ENCODE peak calls at places on chromosomes 5 and 9, in eight cellular contexts. One of them, this sample, is unnamed.

GRCh38 chr9:94149696-94150095 is 65.4 kb downstream of the PTPDC1 start:
- DNase-seq in endothelial cell of umbilical vein: no peak
- DNase-seq in heart left ventricle: no peak
- DNase-seq in GM06990: no peak
- DNase-seq in GM23338: no peak
- DNase-seq in naive thymus-derived CD4-positive, alpha-beta T cell: no peak
- DNase-seq in HepG2: no peak
- DNase-seq in suprapubic skin: no peak
- DNase-seq in this sample: no peak

GRCh38 chr9:73807956-73808355 is 656.3 kb downstream of the ANXA1 start:
- DNase-seq in endothelial cell of umbilical vein: no peak
- DNase-seq in naive thymus-derived CD4-positive, alpha-beta T cell: no peak
- DNase-seq in heart left ventricle: no peak
- DNase-seq in HepG2: no peak
- DNase-seq in GM23338: no peak
- DNase-seq in GM06990: no peak
- DNase-seq in suprapubic skin: no peak
- DNase-seq in this sample: no peak

GRCh38 chr5:161230222-161230621 is 316.3 kb downstream of the GABRB2 start:
- DNase-seq in heart left ventricle: no peak
- DNase-seq in suprapubic skin: no peak
- DNase-seq in naive thymus-derived CD4-positive, alpha-beta T cell: no peak
- DNase-seq in GM06990: no peak
- DNase-seq in GM23338: peak
- DNase-seq in HepG2: no peak
- DNase-seq in endothelial cell of umbilical vein: no peak
- DNase-seq in this sample: no peak

GRCh38 chr9:136847065-136847826 is 2.0 kb upstream of the PHPT1 start:
- DNase-seq in heart left ventricle: peak
- DNase-seq in endothelial cell of umbilical vein: peak
- DNase-seq in GM23338: peak
- DNase-seq in suprapubic skin: peak
- DNase-seq in HepG2: peak
- DNase-seq in naive thymus-derived CD4-positive, alpha-beta T cell: no peak
- DNase-seq in GM06990: no peak
- DNase-seq in this sample: no peak

GRCh38 chr5:177446184-177447065 is at the start of gene PRR7:
- DNase-seq in GM06990: peak
- DNase-seq in naive thymus-derived CD4-positive, alpha-beta T cell: peak
- DNase-seq in suprapubic skin: peak
- DNase-seq in heart left ventricle: peak
- DNase-seq in HepG2: no peak
- DNase-seq in endothelial cell of umbilical vein: peak
- DNase-seq in GM23338: peak
- DNase-seq in this sample: no peak

GRCh38 chr5:83972236-83972635 is 251.6 kb upstream of the HAPLN1 start:
- DNase-seq in GM23338: no peak
- DNase-seq in GM06990: no peak
- DNase-seq in suprapubic skin: no peak
- DNase-seq in HepG2: no peak
- DNase-seq in endothelial cell of umbilical vein: peak
- DNase-seq in naive thymus-derived CD4-positive, alpha-beta T cell: no peak
- DNase-seq in heart left ventricle: no peak
- DNase-seq in this sample: no peak

GRCh38 chr9:33157960-33158359 is 9.2 kb downstream of the B4GALT1 start:
- DNase-seq in GM06990: no peak
- DNase-seq in heart left ventricle: no peak
- DNase-seq in HepG2: no peak
- DNase-seq in GM23338: peak
- DNase-seq in naive thymus-derived CD4-positive, alpha-beta T cell: no peak
- DNase-seq in suprapubic skin: no peak
- DNase-seq in endothelial cell of umbilical vein: no peak
- DNase-seq in this sample: no peak

GRCh38 chr5:35656721-35657120 is 39.1 kb downstream of the SPEF2 start:
- DNase-seq in endothelial cell of umbilical vein: no peak
- DNase-seq in heart left ventricle: no peak
- DNase-seq in HepG2: no peak
- DNase-seq in GM23338: peak
- DNase-seq in suprapubic skin: no peak
- DNase-seq in GM06990: no peak
- DNase-seq in naive thymus-derived CD4-positive, alpha-beta T cell: no peak
- DNase-seq in this sample: no peak

GRCh38 chr9:36818242-36818938 is 215.7 kb downstream of the PAX5 start:
- DNase-seq in naive thymus-derived CD4-positive, alpha-beta T cell: no peak
- DNase-seq in HepG2: no peak
- DNase-seq in suprapubic skin: no peak
- DNase-seq in GM06990: no peak
- DNase-seq in GM23338: peak
- DNase-seq in heart left ventricle: no peak
- DNase-seq in endothelial cell of umbilical vein: no peak
- DNase-seq in this sample: no peak

GRCh38 chr9:136857166-136857565 is 5.0 kb downstream of the MAMDC4 start:
- DNase-seq in endothelial cell of umbilical vein: no peak
- DNase-seq in suprapubic skin: no peak
- DNase-seq in GM06990: peak
- DNase-seq in naive thymus-derived CD4-positive, alpha-beta T cell: no peak
- DNase-seq in heart left ventricle: peak
- DNase-seq in HepG2: no peak
- DNase-seq in GM23338: no peak
- DNase-seq in this sample: no peak

GRCh38 chr5:53257806-53258373 is 148.3 kb upstream of the MOCS2 start:
- DNase-seq in suprapubic skin: no peak
- DNase-seq in heart left ventricle: no peak
- DNase-seq in GM06990: no peak
- DNase-seq in endothelial cell of umbilical vein: no peak
- DNase-seq in HepG2: no peak
- DNase-seq in naive thymus-derived CD4-positive, alpha-beta T cell: no peak
- DNase-seq in GM23338: no peak
- DNase-seq in this sample: no peak

GRCh38 chr5:75701856-75702255 is 15.4 kb downstream of the POC5 start:
- DNase-seq in endothelial cell of umbilical vein: no peak
- DNase-seq in HepG2: no peak
- DNase-seq in naive thymus-derived CD4-positive, alpha-beta T cell: no peak
- DNase-seq in GM23338: no peak
- DNase-seq in heart left ventricle: no peak
- DNase-seq in GM06990: no peak
- DNase-seq in suprapubic skin: no peak
- DNase-seq in this sample: no peak
- H3K4me3 ChIP-seq in endothelial cell of umbilical vein: no peak
- H3K4me3 ChIP-seq in HepG2: no peak
- H3K4me3 ChIP-seq in naive thymus-derived CD4-positive, alpha-beta T cell: no peak
- H3K4me3 ChIP-seq in GM23338: no peak
- H3K4me3 ChIP-seq in heart left ventricle: no peak
- H3K4me3 ChIP-seq in GM06990: no peak
- H3K4me3 ChIP-seq in suprapubic skin: no peak
- H3K4me3 ChIP-seq in this sample: no peak

DNA sequence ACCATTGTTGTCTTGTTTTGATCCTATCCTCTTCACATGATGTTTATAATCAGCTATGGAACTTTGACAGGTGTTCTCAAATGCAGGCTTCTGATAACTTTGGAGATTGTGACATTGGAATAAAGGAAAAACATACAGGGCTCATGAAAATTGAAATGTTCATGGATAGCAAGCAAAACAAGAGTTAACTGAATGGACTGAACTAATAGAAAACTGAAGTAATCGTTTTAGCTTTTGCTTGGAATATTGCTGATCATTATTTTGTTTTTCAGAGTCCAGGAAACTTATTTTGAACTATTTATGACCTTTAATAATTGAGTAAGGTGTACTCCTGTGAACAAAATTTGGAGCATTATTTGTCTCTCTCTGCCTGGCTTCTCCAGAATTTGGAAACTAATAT is 436.7 kb upstream of the CDH9 start:
- DNase-seq in heart left ventricle: no peak
- DNase-seq in suprapubic skin: no peak
- DNase-seq in GM06990: no peak
- DNase-seq in naive thymus-derived CD4-positive, alpha-beta T cell: no peak
- DNase-seq in GM23338: no peak
- DNase-seq in endothelial cell of umbilical vein: no peak
- DNase-seq in HepG2: no peak
- DNase-seq in this sample: no peak
- H3K4me3 ChIP-seq in heart left ventricle: no peak
- H3K4me3 ChIP-seq in suprapubic skin: no peak
- H3K4me3 ChIP-seq in GM06990: peak
- H3K4me3 ChIP-seq in naive thymus-derived CD4-positive, alpha-beta T cell: no peak
- H3K4me3 ChIP-seq in GM23338: peak
- H3K4me3 ChIP-seq in endothelial cell of umbilical vein: no peak
- H3K4me3 ChIP-seq in HepG2: peak
- H3K4me3 ChIP-seq in this sample: no peak

GRCh38 chr5:73451218-73452130 is 2.9 kb upstream of the FOXD1 start:
- DNase-seq in HepG2: no peak
- DNase-seq in GM23338: peak
- DNase-seq in GM06990: peak
- DNase-seq in naive thymus-derived CD4-positive, alpha-beta T cell: peak
- DNase-seq in endothelial cell of umbilical vein: peak
- DNase-seq in suprapubic skin: peak
- DNase-seq in heart left ventricle: peak
- DNase-seq in this sample: no peak
- H3K4me3 ChIP-seq in HepG2: peak
- H3K4me3 ChIP-seq in GM23338: peak
- H3K4me3 ChIP-seq in GM06990: no peak
- H3K4me3 ChIP-seq in naive thymus-derived CD4-positive, alpha-beta T cell: no peak
- H3K4me3 ChIP-seq in endothelial cell of umbilical vein: no peak
- H3K4me3 ChIP-seq in suprapubic skin: peak
- H3K4me3 ChIP-seq in heart left ventricle: no peak
- H3K4me3 ChIP-seq in this sample: no peak

DNA sequence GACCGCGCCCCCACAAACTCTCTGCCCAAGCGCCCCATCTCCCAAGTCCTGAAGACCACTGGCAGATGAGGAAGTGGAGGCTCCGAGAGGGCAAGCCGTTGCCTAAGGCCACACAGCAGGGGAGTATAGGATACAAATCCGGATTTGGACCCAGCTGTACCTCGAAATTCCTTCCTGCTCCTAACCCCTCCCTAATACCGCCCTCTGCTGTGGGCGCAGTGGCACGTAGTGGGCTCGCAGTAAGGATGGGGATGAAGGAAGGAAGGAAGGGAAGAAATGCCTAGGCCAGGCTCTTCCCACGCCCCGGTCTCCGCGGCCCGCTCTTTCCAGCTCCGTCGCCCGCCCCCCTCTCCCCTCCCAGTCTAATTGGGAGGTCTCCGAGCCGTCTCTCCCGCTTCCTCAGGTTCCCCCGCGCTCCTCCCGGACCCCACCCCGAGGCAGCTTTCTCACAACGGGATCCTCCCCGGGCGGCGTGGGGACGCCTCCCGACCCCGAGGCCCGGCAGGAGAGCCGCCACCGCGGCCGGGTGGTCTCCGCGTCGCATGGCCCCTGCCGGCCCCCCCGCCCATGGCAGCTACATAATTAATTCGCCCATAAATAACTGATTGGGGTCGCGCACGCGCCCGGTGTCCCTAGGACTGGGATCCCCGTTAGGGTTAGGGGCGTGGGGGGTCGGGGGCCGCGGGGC is 138.9 kb downstream of the C9orf50 start:
- DNase-seq in heart left ventricle: peak
- DNase-seq in naive thymus-derived CD4-positive, alpha-beta T cell: no peak
- DNase-seq in GM06990: no peak
- DNase-seq in HepG2: no peak
- DNase-seq in suprapubic skin: no peak
- DNase-seq in endothelial cell of umbilical vein: peak
- DNase-seq in GM23338: peak
- DNase-seq in this sample: no peak
- H3K4me3 ChIP-seq in heart left ventricle: peak
- H3K4me3 ChIP-seq in naive thymus-derived CD4-positive, alpha-beta T cell: no peak
- H3K4me3 ChIP-seq in GM06990: no peak
- H3K4me3 ChIP-seq in HepG2: no peak
- H3K4me3 ChIP-seq in suprapubic skin: peak
- H3K4me3 ChIP-seq in endothelial cell of umbilical vein: peak
- H3K4me3 ChIP-seq in GM23338: peak
- H3K4me3 ChIP-seq in this sample: no peak

GRCh38 chr9:2838984-2839367 is 4.9 kb downstream of the PUM3 start:
- DNase-seq in endothelial cell of umbilical vein: no peak
- DNase-seq in HepG2: no peak
- DNase-seq in naive thymus-derived CD4-positive, alpha-beta T cell: no peak
- DNase-seq in GM23338: no peak
- DNase-seq in heart left ventricle: no peak
- DNase-seq in suprapubic skin: no peak
- DNase-seq in GM06990: no peak
- DNase-seq in this sample: no peak
- H3K4me3 ChIP-seq in endothelial cell of umbilical vein: no peak
- H3K4me3 ChIP-seq in HepG2: no peak
- H3K4me3 ChIP-seq in naive thymus-derived CD4-positive, alpha-beta T cell: no peak
- H3K4me3 ChIP-seq in GM23338: no peak
- H3K4me3 ChIP-seq in heart left ventricle: peak
- H3K4me3 ChIP-seq in suprapubic skin: no peak
- H3K4me3 ChIP-seq in GM06990: no peak
- H3K4me3 ChIP-seq in this sample: no peak

GRCh38 chr5:1797855-1798254 is 1.8 kb downstream of the MRPL36 start:
- DNase-seq in suprapubic skin: peak
- DNase-seq in endothelial cell of umbilical vein: no peak
- DNase-seq in HepG2: no peak
- DNase-seq in heart left ventricle: no peak
- DNase-seq in GM23338: no peak
- DNase-seq in GM06990: no peak
- DNase-seq in naive thymus-derived CD4-positive, alpha-beta T cell: no peak
- DNase-seq in this sample: no peak
- H3K4me3 ChIP-seq in suprapubic skin: no peak
- H3K4me3 ChIP-seq in endothelial cell of umbilical vein: no peak
- H3K4me3 ChIP-seq in HepG2: no peak
- H3K4me3 ChIP-seq in heart left ventricle: no peak
- H3K4me3 ChIP-seq in GM23338: no peak
- H3K4me3 ChIP-seq in GM06990: no peak
- H3K4me3 ChIP-seq in naive thymus-derived CD4-positive, alpha-beta T cell: no peak
- H3K4me3 ChIP-seq in this sample: no peak

GRCh38 chr9:121786543-121786948 is 135.1 kb downstream of the DAB2IP start:
- DNase-seq in HepG2: no peak
- DNase-seq in GM06990: no peak
- DNase-seq in endothelial cell of umbilical vein: no peak
- DNase-seq in naive thymus-derived CD4-positive, alpha-beta T cell: no peak
- DNase-seq in GM23338: no peak
- DNase-seq in heart left ventricle: no peak
- DNase-seq in suprapubic skin: no peak
- DNase-seq in this sample: no peak

GRCh38 chr9:121785673-121786542 is 134.5 kb downstream of the DAB2IP start:
- DNase-seq in GM23338: no peak
- DNase-seq in naive thymus-derived CD4-positive, alpha-beta T cell: no peak
- DNase-seq in GM06990: no peak
- DNase-seq in heart left ventricle: no peak
- DNase-seq in endothelial cell of umbilical vein: no peak
- DNase-seq in HepG2: no peak
- DNase-seq in suprapubic skin: no peak
- DNase-seq in this sample: no peak

GRCh38 chr9:121784706-121785426 is 133.4 kb downstream of the DAB2IP start:
- DNase-seq in HepG2: no peak
- DNase-seq in suprapubic skin: no peak
- DNase-seq in GM23338: peak
- DNase-seq in GM06990: no peak
- DNase-seq in heart left ventricle: peak
- DNase-seq in endothelial cell of umbilical vein: no peak
- DNase-seq in naive thymus-derived CD4-positive, alpha-beta T cell: no peak
- DNase-seq in this sample: no peak

GRCh38 chr9:121788686-121789366 is 137.4 kb downstream of the DAB2IP start:
- DNase-seq in GM06990: no peak
- DNase-seq in HepG2: no peak
- DNase-seq in endothelial cell of umbilical vein: no peak
- DNase-seq in naive thymus-derived CD4-positive, alpha-beta T cell: no peak
- DNase-seq in heart left ventricle: no peak
- DNase-seq in suprapubic skin: no peak
- DNase-seq in GM23338: no peak
- DNase-seq in this sample: no peak

DNA sequence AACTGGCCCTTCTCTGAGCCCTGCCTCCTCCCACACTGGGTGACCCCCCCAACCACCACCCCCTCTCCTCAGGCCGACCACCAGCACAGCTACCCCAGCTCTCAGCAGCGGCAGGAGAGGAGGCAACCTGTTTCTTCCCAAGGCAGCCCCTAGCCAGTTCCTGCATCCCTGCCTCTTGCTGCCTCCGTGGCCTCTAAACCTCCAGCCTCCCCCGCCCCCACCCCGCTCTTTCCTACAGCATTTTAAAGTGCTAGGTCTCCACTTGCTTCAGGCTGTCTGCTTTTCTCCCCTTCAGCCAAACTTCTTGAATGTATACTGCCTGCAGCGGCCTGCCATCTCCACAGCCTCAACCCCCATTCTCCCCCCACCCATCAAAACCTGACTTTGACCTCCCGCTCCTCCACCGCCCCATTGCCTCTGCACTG is 135.6 kb downstream of the DAB2IP start:
- DNase-seq in naive thymus-derived CD4-positive, alpha-beta T cell: no peak
- DNase-seq in heart left ventricle: no peak
- DNase-seq in HepG2: no peak
- DNase-seq in GM23338: no peak
- DNase-seq in suprapubic skin: no peak
- DNase-seq in endothelial cell of umbilical vein: no peak
- DNase-seq in GM06990: no peak
- DNase-seq in this sample: no peak
- H3K4me3 ChIP-seq in naive thymus-derived CD4-positive, alpha-beta T cell: no peak
- H3K4me3 ChIP-seq in heart left ventricle: no peak
- H3K4me3 ChIP-seq in HepG2: no peak
- H3K4me3 ChIP-seq in GM23338: no peak
- H3K4me3 ChIP-seq in suprapubic skin: no peak
- H3K4me3 ChIP-seq in endothelial cell of umbilical vein: no peak
- H3K4me3 ChIP-seq in GM06990: no peak
- H3K4me3 ChIP-seq in this sample: no peak

This sample was measured in GM12864.